ENCODE peak calls at places on chromosomes 6 and 20, in five cellular contexts. G, X, Q, R and E are unnamed samples.

GRCh38 chr6:93419304-93420162 is at the start of gene EPHA7:
- DNase-seq in G (peak; percentile 94), X (peak; percentile 99), Q (peak; percentile 95), R (peak; percentile 93), E (peak; percentile 72)

GRCh38 chr6:28896505-28897392 is 27.0 kb downstream of the TRIM27 start:
- DNase-seq in G (peak; percentile 74), X (peak; percentile 65), Q (peak; percentile 45), R (no peak), E (peak; percentile 78)

GRCh38 chr20:58651823-58652605 is 931 bp downstream of the STX16 start:
- DNase-seq in G (peak; percentile 62), X (peak; percentile 92), Q (peak; percentile 55), R (no peak), E (peak; percentile 91)

GRCh38 chr6:158781692-158782373 is 37.3 kb downstream of the EZR start:
- DNase-seq in G (no peak), X (no peak), Q (no peak), R (no peak), E (no peak)

GRCh38 chr6:145756170-145756662 is 20.9 kb upstream of the EPM2A start:
- DNase-seq in G (no peak), X (peak; percentile 95), Q (peak; percentile 95), R (peak; percentile 94), E (no peak)

GRCh38 chr6:26240157-26240980 is 124.6 kb upstream of the BTN3A2 start:
- DNase-seq in G (no peak), X (peak; percentile 94), Q (peak; percentile 70), R (peak; percentile 64), E (peak; percentile 87)

GRCh38 chr6:9646346-9647042 is 768.4 kb downstream of the TFAP2A start:
- DNase-seq in G (no peak), X (no peak), Q (peak; percentile 11), R (peak; percentile 2), E (no peak)

GRCh38 chr20:53706008-53706481 is 112.4 kb upstream of the ZNF217 start:
- DNase-seq in G (no peak), X (peak; percentile 26), Q (no peak), R (no peak), E (no peak)

GRCh38 chr6:6661684-6662083 is 73.2 kb downstream of the LY86 start:
- DNase-seq in G (no peak), X (no peak), Q (peak; percentile 17), R (no peak), E (no peak)

GRCh38 chr6:148044261-148044731 is 298.3 kb upstream of the SASH1 start:
- DNase-seq in G (no peak), X (peak; percentile 75), Q (peak; percentile 43), R (peak; percentile 2), E (no peak)

GRCh38 chr20:17377222-17377621 is 150.4 kb downstream of the PCSK2 start:
- DNase-seq in G (no peak), X (no peak), Q (no peak), R (no peak), E (peak; percentile 39)

GRCh38 chr20:41111578-41111951 is 25.8 kb upstream of the PLCG1 start:
- DNase-seq in G (no peak), X (no peak), Q (no peak), R (no peak), E (peak; percentile 23)

GRCh38 chr20:39110819-39111136 is 148.6 kb downstream of the DHX35 start:
- DNase-seq in G (no peak), X (no peak), Q (no peak), R (no peak), E (peak; percentile 32)

GRCh38 chr20:61816606-61817005 is 249.1 kb downstream of the TAF4 start:
- DNase-seq in G (peak; percentile 32), X (no peak), Q (no peak), R (no peak), E (no peak)

GRCh38 chr6:72386324-72386723 is 235.5 kb upstream of the KCNQ5 start:
- DNase-seq in G (no peak), X (no peak), Q (peak; percentile 18), R (no peak), E (peak; percentile 62)

GRCh38 chr6:74182992-74183391 is 487.0 kb downstream of the CD109 start:
- DNase-seq in G (peak; percentile 55), X (no peak), Q (no peak), R (no peak), E (no peak)

GRCh38 chr6:137323860-137324259 is 104.7 kb upstream of the IFNGR1 start:
- DNase-seq in G (no peak), X (no peak), Q (no peak), R (no peak), E (peak; percentile 12)

GRCh38 chr20:11063459-11063858 is 389.7 kb upstream of the JAG1 start:
- DNase-seq in G (no peak), X (no peak), Q (no peak), R (no peak), E (no peak)

GRCh38 chr6:22756365-22756764 is 187.0 kb downstream of the HDGFL1 start:
- DNase-seq in G (no peak), X (peak; percentile 50), Q (no peak), R (no peak), E (no peak)

GRCh38 chr6:112485140-112485539 is 138.0 kb downstream of the RFPL4B start:
- DNase-seq in G (no peak), X (no peak), Q (no peak), R (no peak), E (no peak)

GRCh38 chr6:132993738-132994137 is 179.4 kb downstream of the RPS12 start:
- DNase-seq in G (no peak), X (no peak), Q (no peak), R (no peak), E (no peak)

GRCh38 chr6:144955853-144956252 is 670.7 kb downstream of the UTRN start:
- DNase-seq in G (no peak), X (peak; percentile 53), Q (peak; percentile 65), R (no peak), E (no peak)

GRCh38 chr6:52049252-52050050 is 38.0 kb downstream of the PKHD1 start:
- DNase-seq in G (no peak), X (peak; percentile 36), Q (peak; percentile 3), R (peak; percentile 5), E (peak; percentile 55)

GRCh38 chr6:144595266-144595665 is 310.1 kb downstream of the UTRN start:
- DNase-seq in G (no peak), X (peak; percentile 68), Q (no peak), R (peak; percentile 88), E (no peak)

GRCh38 chr6:33313105-33313708 is 671 bp downstream of the TAPBP start:
- DNase-seq in G (peak; percentile 65), X (peak; percentile 36), Q (peak; percentile 11), R (no peak), E (peak; percentile 34)

GRCh38 chr6:10309826-10310405 is 105.0 kb downstream of the TFAP2A start:
- DNase-seq in G (no peak), X (no peak), Q (no peak), R (no peak), E (no peak)

DNA sequence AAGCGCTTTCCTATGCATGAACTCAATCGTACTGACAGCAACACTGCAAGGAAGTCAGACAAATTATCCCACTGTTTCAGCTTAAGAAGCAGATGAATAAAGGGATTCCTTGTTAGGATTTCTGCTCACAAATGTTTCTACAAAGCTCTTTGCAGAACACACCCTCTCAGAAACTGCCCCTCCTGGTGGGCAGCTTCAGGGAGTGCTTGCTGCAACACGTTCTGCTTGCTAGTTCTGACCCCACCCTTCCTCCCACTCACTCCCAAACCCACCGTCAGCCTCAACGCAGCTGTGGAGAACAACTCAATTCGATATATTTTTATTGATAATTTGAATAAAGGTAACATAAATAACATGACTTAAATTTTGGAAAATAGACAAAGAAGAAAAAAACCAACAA is 250.8 kb upstream of the PRDM1 start:
- DNase-seq in G (no peak), X (peak; percentile 36), Q (peak; percentile 9), R (no peak), E (peak; percentile 61)
- TF ChIP-seq CTCF in G (no peak), X (peak; percentile 49), Q (peak; percentile 84), R (no peak), E (peak; percentile 42)

GRCh38 chr6:36663504-36664446 is 14.7 kb upstream of the CDKN1A start:
- DNase-seq in G (no peak), X (no peak), Q (no peak), R (no peak), E (peak; percentile 34)

GRCh38 chr6:36662380-36662779 is 16.1 kb upstream of the CDKN1A start:
- DNase-seq in G (no peak), X (no peak), Q (no peak), R (no peak), E (peak; percentile 43)

GRCh38 chr6:36666726-36667591 is 11.6 kb upstream of the CDKN1A start:
- DNase-seq in G (peak; percentile 93), X (peak; percentile 96), Q (peak; percentile 93), R (peak; percentile 80), E (peak; percentile 95)

GRCh38 chr6:36662827-36663256 is 15.7 kb upstream of the CDKN1A start:
- DNase-seq in G (no peak), X (no peak), Q (no peak), R (no peak), E (peak; percentile 47)

GRCh38 chr6:36665180-36665579 is 13.3 kb upstream of the CDKN1A start:
- DNase-seq in G (no peak), X (no peak), Q (no peak), R (no peak), E (no peak)
- H3K4me3 ChIP-seq in G (no peak overlapping the region), X (no peak overlapping the region), Q (no peak overlapping the region), R (no peak overlapping the region), E (no peak overlapping the region)

GRCh38 chr6:39793528-39793927 is 1.4 kb downstream of the DAAM2 start:
- DNase-seq in G (no peak), X (no peak), Q (no peak), R (no peak), E (no peak)

GRCh38 chr6:39790772-39791171 is 1.4 kb upstream of the DAAM2 start:
- DNase-seq in G (no peak), X (peak; percentile 14), Q (no peak), R (no peak), E (no peak)

GRCh38 chr6:39791850-39792500 is at the start of gene DAAM2:
- DNase-seq in G (peak; percentile 78), X (peak; percentile 42), Q (no peak), R (no peak), E (no peak)

GRCh38 chr6:39792501-39793450 is 600 bp downstream of the DAAM2 start:
- DNase-seq in G (peak; percentile 69), X (no peak), Q (no peak), R (no peak), E (no peak)

DNA sequence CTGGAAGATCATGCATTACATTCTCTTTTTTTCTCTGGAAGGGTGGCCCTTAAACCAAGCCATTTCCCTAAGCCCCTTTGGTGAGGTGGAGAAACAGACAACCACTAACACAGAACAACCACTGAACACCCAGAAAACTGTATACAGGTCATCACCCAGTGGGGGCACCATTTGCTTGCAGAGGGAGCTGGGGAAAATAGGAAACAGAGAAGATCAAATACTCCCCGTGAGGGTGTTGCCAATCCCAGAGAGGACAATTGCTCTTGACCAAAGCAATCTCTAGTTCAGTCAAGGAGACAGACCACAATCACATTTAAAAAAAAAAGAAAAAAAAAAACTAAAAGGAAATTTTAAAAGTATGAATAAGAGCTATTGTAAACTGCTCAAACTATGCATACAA is 865 bp upstream of the DAAM2 start:
- DNase-seq in G (no peak), X (peak; percentile 12), Q (no peak), R (no peak), E (no peak)
- TF ChIP-seq CTCF in G (no peak), X (peak; percentile 24), Q (peak; percentile 57), R (peak; percentile 26), E (no peak)

DNA sequence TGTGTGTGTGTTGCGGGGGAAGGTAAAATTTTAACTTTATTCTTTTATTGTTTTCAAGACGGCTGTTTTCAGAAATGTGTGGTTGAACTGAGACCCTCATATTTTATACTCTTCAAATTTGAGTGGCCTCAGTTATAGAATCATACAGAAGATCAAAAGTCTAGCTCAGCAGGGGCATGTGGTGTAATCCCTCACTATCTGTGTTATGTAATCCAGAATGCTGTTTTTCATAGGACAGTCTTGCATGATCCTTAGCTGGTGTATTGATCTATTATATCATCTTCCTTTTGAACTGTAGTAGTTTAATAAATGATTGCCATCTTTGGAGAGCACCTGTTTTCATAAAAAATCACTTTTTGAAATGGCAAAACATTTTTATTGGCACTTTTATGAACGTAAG is 1.4 kb downstream of the PLCB4 start:
- DNase-seq in G (no peak), X (no peak), Q (no peak), R (no peak), E (no peak)
- H3K4me3 ChIP-seq in G (peak overlapping the region; percentile 80), X (no peak overlapping the region), Q (no peak overlapping the region), R (no peak overlapping the region), E (no peak overlapping the region)